ENCODE peak calls at places on chromosome 14, in nine cellular contexts. T, R, W, Q, K, F, J, M and Y are unnamed samples.

GRCh38 chr14:37678916-37679315 is 83.5 kb downstream of the TTC6 start:
- DNase-seq in F (no peak), Q (no peak), W (no peak), M (no peak), J (no peak), K (no peak), T (peak), R (no peak), Y (no peak)

GRCh38 chr14:73850940-73851339 is 691 bp upstream of the PTGR2 start:
- DNase-seq in F (peak), Q (no peak), T (no peak), W (no peak), R (no peak), J (peak), K (no peak), M (no peak), Y (no peak)

GRCh38 chr14:54718046-54718445 is 151.1 kb downstream of the SAMD4A start:
- DNase-seq in W (no peak), T (no peak), Q (no peak), K (no peak), M (no peak), J (no peak), F (no peak), R (no peak), Y (no peak)

GRCh38 chr14:90722590-90722989 is 93.6 kb downstream of the TTC7B start:
- DNase-seq in M (no peak), F (no peak), W (peak), J (no peak), K (no peak), T (no peak), Q (no peak), R (no peak), Y (no peak)

GRCh38 chr14:95040723-95041476 is 116.4 kb downstream of the DICER1 start:
- DNase-seq in M (peak), W (no peak), K (no peak), T (peak), J (no peak), F (no peak), R (no peak), Q (no peak), Y (no peak)

GRCh38 chr14:104864267-104865068 is 600 bp upstream of the CEP170B start:
- DNase-seq in K (no peak), T (no peak), Q (peak), M (peak), R (no peak), J (no peak), F (peak), W (peak), Y (no peak)

GRCh38 chr14:104401785-104402184 is 177.8 kb upstream of the C14orf180 start:
- DNase-seq in K (no peak), F (no peak), J (no peak), W (no peak), Q (no peak), R (no peak), T (no peak), M (no peak), Y (no peak)

GRCh38 chr14:74035556-74035955 is 16.4 kb downstream of the BBOF1 start:
- DNase-seq in F (peak), J (no peak), T (peak), M (no peak), Q (no peak), R (no peak), W (no peak), K (no peak), Y (no peak)

GRCh38 chr14:73616831-73617230 is 4.5 kb downstream of the ACOT6 start:
- DNase-seq in K (no peak), M (no peak), Q (no peak), W (no peak), T (no peak), J (no peak), F (no peak), R (no peak), Y (no peak)

GRCh38 chr14:95233702-95234241 is 76.4 kb upstream of the DICER1 start:
- DNase-seq in F (no peak), M (no peak), R (peak), Q (no peak), W (peak), J (no peak), T (no peak), K (peak), Y (no peak)

GRCh38 chr14:67785270-67786109 is 30.9 kb downstream of the ZFYVE26 start:
- DNase-seq in K (no peak), R (no peak), W (no peak), F (no peak), T (no peak), J (no peak), Q (no peak), M (no peak), Y (no peak)

GRCh38 chr14:65478596-65478995 is 66.1 kb downstream of the FUT8 start:
- DNase-seq in J (peak), W (no peak), T (peak), F (peak), K (no peak), R (no peak), M (no peak), Q (no peak), Y (no peak)

GRCh38 chr14:30884925-30885324 is 10.6 kb downstream of the COCH start:
- DNase-seq in J (no peak), W (no peak), M (no peak), K (no peak), Q (no peak), F (no peak), R (no peak), T (no peak), Y (no peak)

GRCh38 chr14:78291958-78292357 is 121.8 kb downstream of the NRXN3 start:
- DNase-seq in T (no peak), R (no peak), J (no peak), F (no peak), K (no peak), Q (no peak), W (no peak), M (no peak), Y (no peak)

GRCh38 chr14:99252940-99253868 is 18.8 kb downstream of the BCL11B start:
- DNase-seq in R (no peak), W (no peak), T (no peak), M (no peak), F (no peak), Q (no peak), J (no peak), K (no peak), Y (no peak)

GRCh38 chr14:95442633-95443021 is 73.8 kb downstream of the SYNE3 start:
- DNase-seq in J (no peak), T (peak), K (peak), M (peak), R (peak), Q (peak), W (peak), F (peak), Y (peak)

GRCh38 chr14:71119075-71119474 is 211.8 kb downstream of the PCNX1 start:
- DNase-seq in M (no peak), W (no peak), T (peak), K (no peak), F (peak), Q (no peak), J (peak), R (no peak), Y (no peak)

GRCh38 chr14:105860615-105861580 is 334.5 kb downstream of the TMEM121 start:
- DNase-seq in M (peak), T (no peak), W (peak), R (peak), J (no peak), F (no peak), Q (no peak), K (no peak), Y (no peak)

GRCh38 chr14:99265571-99265970 is 6.4 kb downstream of the BCL11B start:
- DNase-seq in T (no peak), F (no peak), J (no peak), W (no peak), Q (no peak), K (no peak), M (no peak), R (no peak), Y (no peak)

GRCh38 chr14:28020112-28020511 is 746.5 kb upstream of the FOXG1 start:
- DNase-seq in Q (no peak), J (no peak), R (no peak), T (no peak), M (no peak), K (no peak), W (no peak), F (no peak), Y (no peak)

GRCh38 chr14:24425704-24426103 is 3.8 kb downstream of the CBLN3 start:
- DNase-seq in F (peak), K (no peak), M (no peak), Q (no peak), R (no peak), J (no peak), W (no peak), T (peak), Y (no peak)

GRCh38 chr14:43687866-43688265 is 819.2 kb downstream of the FSCB start:
- DNase-seq in M (no peak), K (no peak), J (peak), R (no peak), Q (no peak), F (peak), T (no peak), W (no peak), Y (no peak)

GRCh38 chr14:54364555-54365415 is 32.0 kb upstream of the CDKN3 start:
- DNase-seq in W (no peak), R (no peak), T (no peak), F (peak), J (no peak), M (no peak), Q (no peak), K (peak), Y (no peak)

GRCh38 chr14:31127690-31128089 is 79.9 kb downstream of the HECTD1 start:
- DNase-seq in T (no peak), J (peak), R (no peak), M (no peak), Q (no peak), K (no peak), F (no peak), W (no peak), Y (no peak)

GRCh38 chr14:51335521-51335920 is 95.5 kb downstream of the TMX1 start:
- DNase-seq in R (peak), F (no peak), M (no peak), W (no peak), J (no peak), T (no peak), K (peak), Q (no peak), Y (no peak)

GRCh38 chr14:73909681-73910080 is 23.0 kb downstream of the ZNF410 start:
- DNase-seq in W (no peak), R (no peak), J (no peak), F (no peak), M (no peak), Q (no peak), K (no peak), T (no peak), Y (no peak)

GRCh38 chr14:61461808-61462275 is 140.5 kb downstream of the PRKCH start:
- DNase-seq in M (no peak), W (peak), F (peak), Q (peak), K (peak), T (peak), R (peak), J (no peak), Y (no peak)

GRCh38 chr14:96693986-96694385 is 103.2 kb upstream of the VRK1 start:
- DNase-seq in Q (no peak), T (no peak), F (no peak), J (no peak), M (no peak), R (no peak), W (no peak), K (no peak), Y (no peak)

GRCh38 chr14:93481758-93482157 is 51.0 kb downstream of the UNC79 start:
- DNase-seq in F (no peak), R (no peak), W (no peak), M (no peak), T (no peak), J (no peak), K (no peak), Q (no peak), Y (no peak)

GRCh38 chr14:55707365-55707804 is 127.4 kb downstream of the KTN1 start:
- DNase-seq in J (no peak), M (no peak), W (peak), K (no peak), Q (peak), T (peak), R (no peak), F (peak), Y (peak)

GRCh38 chr14:39085933-39086332 is 17.1 kb downstream of the SEC23A start:
- DNase-seq in K (no peak), M (no peak), F (no peak), Q (no peak), R (no peak), J (no peak), W (no peak), T (no peak), Y (no peak)

GRCh38 chr14:95841680-95842079 is 35.0 kb upstream of the TUNAR start:
- DNase-seq in M (no peak), R (no peak), J (no peak), F (no peak), Q (no peak), W (no peak), T (no peak), K (no peak), Y (no peak)

GRCh38 chr14:58026967-58027366 is 125.0 kb downstream of the ARMH4 start:
- DNase-seq in R (no peak), M (no peak), W (no peak), T (no peak), F (peak), J (no peak), K (no peak), Q (no peak), Y (no peak)

GRCh38 chr14:87155850-87156491 is 837.0 kb downstream of the GALC start:
- DNase-seq in T (no peak), M (no peak), J (no peak), R (no peak), W (no peak), K (no peak), F (no peak), Q (no peak), Y (no peak)

GRCh38 chr14:70845601-70846000 is 36.3 kb upstream of the MAP3K9 start:
- DNase-seq in T (no peak), J (no peak), K (no peak), F (no peak), R (no peak), Q (no peak), W (no peak), M (no peak), Y (no peak)

DNA sequence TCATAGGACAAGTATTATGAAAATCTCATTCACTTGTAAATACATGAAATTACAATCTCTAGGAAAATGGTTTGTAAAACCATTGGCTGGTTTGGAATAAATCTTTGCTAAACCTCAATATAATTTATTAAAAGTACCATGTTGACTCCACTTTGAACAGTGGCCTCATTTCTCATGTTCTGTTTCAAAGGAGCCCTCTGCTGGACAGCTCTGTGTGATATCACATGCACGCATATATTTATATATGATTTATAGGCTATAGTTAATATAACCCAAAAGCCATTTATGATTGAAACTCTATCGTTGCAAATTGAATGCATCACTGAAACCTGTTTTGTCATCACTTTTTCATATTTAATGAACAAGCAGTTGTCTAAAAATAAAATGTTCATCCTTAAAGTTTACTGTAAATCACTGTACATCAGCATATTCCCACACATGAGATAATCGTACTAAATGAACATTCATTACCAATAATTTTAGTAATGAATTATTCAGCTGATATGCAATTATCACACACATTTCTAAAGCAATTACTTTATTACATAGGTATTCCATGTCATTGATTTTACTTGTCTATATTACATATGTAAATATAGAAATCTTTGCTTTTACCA is 493.8 kb downstream of the NPAS3 start:
- DNase-seq in F (peak), J (no peak), M (no peak), T (peak), W (no peak), K (no peak), R (peak), Q (peak), Y (peak)
- TF ChIP-seq CTCF in F (peak), J (peak), M (peak), T (peak), W (no peak), K (peak), R (peak), Q (peak), Y (peak)

GRCh38 chr14:68789798-68790655 is 2.8 kb downstream of the ZFP36L1 start:
- DNase-seq in Q (no peak), T (no peak), M (peak), W (peak), F (no peak), K (no peak), R (peak), J (no peak), Y (no peak)

GRCh38 chr14:68790656-68791077 is 2.2 kb downstream of the ZFP36L1 start:
- DNase-seq in R (no peak), T (no peak), F (peak), W (peak), K (no peak), M (peak), J (no peak), Q (no peak), Y (no peak)

GRCh38 chr14:68787235-68787727 is 5.6 kb downstream of the ZFP36L1 start:
- DNase-seq in K (no peak), T (no peak), J (no peak), F (no peak), M (peak), Q (no peak), W (no peak), R (peak), Y (no peak)

GRCh38 chr14:68788275-68789001 is 4.4 kb downstream of the ZFP36L1 start:
- DNase-seq in K (no peak), T (no peak), M (no peak), J (no peak), R (no peak), W (no peak), F (no peak), Q (no peak), Y (no peak)

GRCh38 chr14:68789002-68789797 is 3.7 kb downstream of the ZFP36L1 start:
- DNase-seq in Q (peak), T (peak), J (no peak), M (peak), W (peak), R (peak), K (peak), F (peak), Y (no peak)
- TF ChIP-seq CTCF in Q (peak), T (peak), J (peak), M (peak), W (peak), R (peak), K (peak), F (peak), Y (no peak)

DNA sequence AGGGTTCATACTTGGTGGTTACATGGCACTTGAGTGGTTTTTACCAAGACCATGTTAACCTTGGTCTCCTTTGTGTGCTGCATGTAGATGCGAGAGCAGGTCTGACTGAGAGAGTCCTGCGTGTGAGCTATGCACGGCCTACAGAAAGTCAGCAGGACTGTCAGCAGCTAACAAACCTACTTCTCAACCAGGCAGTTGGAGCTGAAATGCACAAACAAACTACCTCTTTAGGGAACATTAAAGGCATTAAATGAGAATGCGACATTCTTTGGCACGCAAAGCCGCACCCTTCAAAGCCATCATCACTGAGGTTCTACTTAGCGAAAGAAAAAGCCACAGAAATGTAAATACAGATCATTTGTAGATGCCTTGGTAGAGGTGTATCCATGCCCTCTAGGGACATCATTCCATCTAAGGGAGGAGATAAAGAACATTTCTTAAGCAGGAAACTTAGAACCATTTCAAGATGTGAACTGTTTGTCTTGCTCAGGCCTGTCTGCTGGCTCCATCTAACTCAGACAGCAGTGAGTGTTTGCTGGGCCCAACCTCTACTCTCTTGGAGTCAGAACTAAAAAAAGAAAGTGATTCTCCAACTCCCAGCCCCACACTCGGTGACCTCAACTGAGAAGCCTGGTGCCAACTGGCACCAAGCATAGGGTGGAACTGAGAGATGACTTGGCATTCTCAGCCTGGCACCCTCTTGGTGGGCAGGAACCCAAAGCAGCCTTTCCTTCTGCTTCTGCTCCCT is 63.4 kb upstream of the MBIP start:
- DNase-seq in F (no peak), T (no peak), W (no peak), K (peak), Q (no peak), J (no peak), R (no peak), M (no peak), Y (no peak)
- TF ChIP-seq CTCF in F (no peak), T (no peak), W (no peak), K (no peak), Q (no peak), J (no peak), R (no peak), M (no peak), Y (no peak)

GRCh38 chr14:97978336-97978735 is 1181.2 kb downstream of the VRK1 start:
- DNase-seq in T (peak), J (peak), M (peak), R (peak), K (peak), F (peak), W (no peak), Q (peak), Y (peak)
- TF ChIP-seq CTCF in T (no peak), J (peak), M (peak), R (peak), K (peak), F (peak), W (no peak), Q (peak), Y (peak)

DNA sequence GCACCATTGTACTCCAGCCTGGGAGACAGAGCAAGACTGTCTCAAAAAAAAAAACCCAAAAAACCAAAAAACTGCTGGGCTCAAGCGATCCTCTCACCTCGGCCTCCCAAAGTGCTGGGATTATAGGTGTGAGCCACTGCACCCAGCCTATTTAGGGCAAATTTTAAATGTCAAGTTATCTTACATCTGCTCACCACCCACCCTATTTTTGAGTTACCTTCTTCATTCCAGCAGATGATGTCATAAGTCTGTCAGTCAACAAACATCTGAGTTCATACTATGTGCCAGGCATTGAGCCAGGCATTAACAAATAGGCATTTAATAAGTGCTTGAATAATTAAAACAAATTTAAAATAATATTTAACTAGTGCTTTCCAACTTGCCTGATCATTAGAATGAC is 21.5 kb downstream of the BATF start:
- DNase-seq in T (no peak), M (no peak), F (no peak), K (no peak), R (no peak), W (no peak), J (no peak), Q (no peak), Y (peak)
- TF ChIP-seq CTCF in T (no peak), M (no peak), F (no peak), K (no peak), R (no peak), W (no peak), J (no peak), Q (no peak), Y (no peak)